ENCODE peak calls at places on chromosome 21, in four cellular contexts. E, I, A and R are unnamed samples.

GRCh38 chr21:43362928-43363314 is 64.0 kb downstream of the SIK1 start:
- DNase-seq in E (no peak), A (peak), I (no peak), R (no peak)

GRCh38 chr21:41121785-41122415 is 46.1 kb upstream of the BACE2 start:
- DNase-seq in E (peak), A (peak), I (peak), R (peak)

GRCh38 chr21:25999935-26000582 is 170.5 kb downstream of the APP start:
- DNase-seq in E (peak), I (no peak), A (no peak), R (no peak)

GRCh38 chr21:24023936-24024335 is 1583.3 kb downstream of the MRPL39 start:
- DNase-seq in A (no peak), I (no peak), E (no peak), R (no peak)

GRCh38 chr21:38503588-38503987 is 5.3 kb upstream of the ERG start:
- DNase-seq in I (no peak), A (no peak), E (no peak), R (no peak)

GRCh38 chr21:46189213-46189958 is 5.1 kb upstream of the SPATC1L start:
- DNase-seq in A (no peak), E (no peak), I (peak), R (no peak)

GRCh38 chr21:30227633-30228404 is 11.9 kb upstream of the CLDN8 start:
- DNase-seq in E (no peak), I (no peak), A (no peak), R (no peak)

GRCh38 chr21:46425566-46425965 is 33.1 kb upstream of the DIP2A start:
- DNase-seq in E (no peak), I (no peak), A (no peak), R (no peak)

GRCh38 chr21:38308010-38308784 is 51.4 kb downstream of the KCNJ15 start:
- DNase-seq in I (no peak), A (no peak), E (no peak), R (no peak)

GRCh38 chr21:37871121-37871862 is 45.0 kb downstream of the KCNJ6 start:
- DNase-seq in E (no peak), I (no peak), A (no peak), R (no peak)

GRCh38 chr21:16713331-16714114 is 799.3 kb upstream of the CXADR start:
- DNase-seq in E (no peak), A (no peak), I (no peak), R (no peak)

GRCh38 chr21:8994640-8995511 is 1526.5 kb upstream of the TPTE start:
- DNase-seq in A (no peak), I (no peak), E (peak), R (no peak)

GRCh38 chr21:27429612-27430361 is 462.9 kb upstream of the ADAMTS5 start:
- DNase-seq in A (no peak), I (no peak), E (no peak), R (no peak)

GRCh38 chr21:27532081-27532480 is 565.2 kb upstream of the ADAMTS5 start:
- DNase-seq in I (no peak), E (no peak), A (no peak), R (no peak)

GRCh38 chr21:17461014-17461413 is 51.8 kb upstream of the CXADR start:
- DNase-seq in A (no peak), I (no peak), E (no peak), R (peak)

GRCh38 chr21:37233551-37234146 is 33.5 kb downstream of the VPS26C start:
- DNase-seq in I (no peak), A (no peak), E (no peak), R (no peak)

GRCh38 chr21:21003701-21004100 is 5.5 kb downstream of the NCAM2 start:
- DNase-seq in A (no peak), E (peak), I (no peak), R (no peak)

GRCh38 chr21:16569679-16570078 is 839.9 kb downstream of the USP25 start:
- DNase-seq in E (no peak), A (no peak), I (no peak), R (no peak)

GRCh38 chr21:46223217-46223616 is 5.4 kb downstream of the LSS start:
- DNase-seq in I (no peak), A (no peak), E (no peak), R (no peak)

GRCh38 chr21:21146587-21147373 is 148.6 kb downstream of the NCAM2 start:
- DNase-seq in A (no peak), I (no peak), E (no peak), R (no peak)

GRCh38 chr21:38816400-38816973 is 10.8 kb downstream of the ETS2 start:
- DNase-seq in E (no peak), A (no peak), I (no peak), R (no peak)

GRCh38 chr21:21971384-21971783 is 973.2 kb downstream of the NCAM2 start:
- DNase-seq in A (no peak), I (no peak), E (no peak), R (no peak)

GRCh38 chr21:17679002-17679600 is 66.4 kb upstream of the BTG3 start:
- DNase-seq in E (peak), A (no peak), I (no peak), R (no peak)

GRCh38 chr21:38631171-38631570 is 132.9 kb upstream of the ERG start:
- DNase-seq in E (no peak), A (no peak), I (no peak), R (no peak)

GRCh38 chr21:43691086-43691795 is 27.7 kb upstream of the PDXK start:
- DNase-seq in A (no peak), E (no peak), I (no peak), R (no peak)

GRCh38 chr21:46112731-46113215 is 14.9 kb downstream of the COL6A2 start:
- DNase-seq in E (no peak), A (no peak), I (peak), R (peak)

GRCh38 chr21:39348040-39348354 is 891 bp downstream of the HMGN1 start:
- DNase-seq in E (no peak), I (no peak), A (no peak), R (no peak)

GRCh38 chr21:18251065-18251464 is 6.4 kb downstream of the CHODL start:
- DNase-seq in E (no peak), I (no peak), A (no peak), R (no peak)

GRCh38 chr21:46356494-46357334 is 32.8 kb downstream of the PCNT start:
- DNase-seq in E (no peak), A (no peak), I (no peak), R (no peak)

GRCh38 chr21:38662224-38662568 is 143.5 kb upstream of the ETS2 start:
- DNase-seq in I (no peak), A (no peak), E (peak), R (no peak)

DNA sequence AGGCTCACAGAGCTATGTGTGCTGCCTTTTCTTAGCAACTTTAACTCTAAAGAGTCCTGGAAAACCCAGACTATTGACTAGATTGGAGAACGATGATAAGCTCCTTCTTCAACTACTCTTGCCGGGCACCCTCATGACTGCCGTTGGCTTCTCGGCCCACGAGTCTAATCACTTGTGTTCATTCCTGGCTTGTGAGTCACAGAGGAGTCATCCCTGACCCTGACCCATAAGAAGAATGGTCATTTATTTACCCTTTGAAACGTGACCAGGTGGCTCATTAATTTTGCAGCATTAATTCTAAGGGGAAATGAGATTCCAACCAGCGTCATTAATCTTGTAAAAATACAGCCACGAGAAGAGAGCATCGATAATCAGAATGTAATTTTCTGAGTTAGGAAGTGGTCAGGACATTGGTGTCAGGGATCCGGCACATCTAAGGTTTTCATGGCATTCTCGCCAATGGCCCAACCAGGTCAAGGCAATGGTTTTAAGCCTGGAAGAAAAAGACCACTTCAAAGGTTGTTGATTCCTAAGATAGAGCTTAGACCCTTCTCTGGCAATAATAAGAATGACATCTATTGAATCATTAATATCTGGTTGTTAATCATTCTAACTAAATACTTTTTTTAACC is 183.6 kb upstream of the RUNX1 start:
- DNase-seq in I (no peak), A (no peak), E (no peak), R (no peak)
- H3K27ac ChIP-seq in I (no peak), A (no peak), E (no peak), R (no peak)

GRCh38 chr21:45084121-45084520 is 9.7 kb downstream of the ADARB1 start:
- DNase-seq in A (no peak), E (no peak), I (no peak), R (no peak)
- H3K27ac ChIP-seq in A (no peak), E (no peak), I (no peak), R (no peak)

DNA sequence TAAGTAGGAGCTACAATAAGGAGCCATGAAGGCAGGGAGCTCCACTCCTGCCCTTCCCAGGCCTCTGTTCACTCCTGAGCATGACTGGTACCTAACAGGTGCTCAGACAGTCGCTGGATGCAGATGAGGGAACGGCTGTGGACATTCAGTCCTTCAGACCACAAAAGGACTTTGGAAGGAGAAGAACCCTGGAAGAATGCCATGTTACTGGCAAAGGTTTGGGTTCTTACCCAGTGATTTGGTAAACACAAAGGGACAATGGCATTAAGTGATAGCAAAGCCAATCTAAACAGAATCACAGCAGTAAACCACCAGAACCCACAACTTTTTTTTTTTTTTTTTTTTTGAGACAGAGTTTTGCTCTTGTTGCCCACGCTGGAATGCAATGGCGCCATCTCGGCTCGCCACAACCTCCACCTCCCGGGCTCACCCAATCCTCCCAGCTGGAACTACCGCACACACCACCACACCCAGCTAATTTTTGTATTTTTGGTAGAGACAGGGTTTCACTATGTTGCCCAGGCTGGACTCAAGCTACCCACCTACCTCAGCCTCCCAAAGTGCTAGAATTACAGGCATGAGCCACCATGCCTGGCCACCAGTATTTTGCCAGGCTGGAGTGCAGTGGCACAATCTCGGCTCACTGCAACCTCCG is 7.5 kb upstream of the CBR3 start:
- DNase-seq in E (no peak), I (no peak), A (no peak), R (no peak)
- H3K27ac ChIP-seq in E (no peak), I (no peak), A (no peak), R (no peak)

GRCh38 chr21:14616303-14617039 is 70.4 kb upstream of the SAMSN1 start:
- DNase-seq in E (peak), A (no peak), I (no peak), R (no peak)

GRCh38 chr21:14614287-14614686 is 68.2 kb upstream of the SAMSN1 start:
- DNase-seq in A (no peak), I (no peak), E (no peak), R (no peak)

GRCh38 chr21:14620152-14620551 is 74.0 kb upstream of the SAMSN1 start:
- DNase-seq in I (no peak), E (no peak), A (no peak), R (no peak)

GRCh38 chr21:14617836-14618235 is 71.7 kb upstream of the SAMSN1 start:
- DNase-seq in I (no peak), E (no peak), A (no peak), R (no peak)

GRCh38 chr21:14617040-14617393 is 70.9 kb upstream of the SAMSN1 start:
- DNase-seq in I (no peak), E (peak), A (no peak), R (no peak)
- H3K27ac ChIP-seq in I (no peak), E (peak), A (no peak), R (no peak)

GRCh38 chr21:34613679-34614442 is 1.1 kb downstream of the RCAN1 start:
- DNase-seq in E (no peak), A (no peak), I (no peak), R (no peak)
- H3K27ac ChIP-seq in E (no peak), A (peak), I (no peak), R (no peak)

DNA sequence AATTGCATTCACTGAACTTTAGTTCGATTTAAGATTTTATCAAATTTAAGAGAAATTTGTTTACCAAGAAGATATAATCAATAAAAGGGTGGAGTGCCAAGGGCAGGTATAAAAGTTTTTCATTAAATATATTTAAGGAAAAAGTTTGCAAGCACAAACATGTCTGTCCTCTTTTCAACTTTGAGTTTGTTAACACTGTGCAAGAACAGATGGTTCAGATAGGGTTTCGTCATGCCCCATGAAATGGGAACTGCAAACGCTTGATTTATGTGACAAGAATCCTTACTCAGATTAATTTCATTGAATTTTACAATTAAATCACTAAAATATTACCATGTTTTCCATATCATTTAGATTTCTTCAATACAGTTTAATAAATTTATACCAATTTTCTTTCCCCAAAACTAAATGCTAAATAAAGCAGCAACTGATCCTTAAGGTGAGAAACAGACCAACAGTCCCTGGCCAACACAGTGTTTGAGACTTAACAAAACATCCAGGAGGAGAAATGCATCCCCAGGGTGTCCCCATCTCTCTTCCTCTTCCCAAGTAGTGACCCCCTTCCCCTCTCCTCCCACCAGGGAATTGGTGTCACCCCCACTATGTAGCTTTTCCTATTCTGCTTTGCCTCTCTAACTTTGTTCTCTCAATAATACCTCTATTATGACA is 293.0 kb downstream of the LTN1 start:
- DNase-seq in E (no peak), I (no peak), A (no peak), R (no peak)
- H3K27ac ChIP-seq in E (no peak), I (no peak), A (no peak), R (no peak)

GRCh38 chr21:42137191-42137913 is 66.2 kb downstream of the UMODL1 start:
- DNase-seq in A (no peak), I (peak), E (no peak), R (no peak)
- H3K27ac ChIP-seq in A (no peak), I (no peak), E (no peak), R (no peak)

DNA sequence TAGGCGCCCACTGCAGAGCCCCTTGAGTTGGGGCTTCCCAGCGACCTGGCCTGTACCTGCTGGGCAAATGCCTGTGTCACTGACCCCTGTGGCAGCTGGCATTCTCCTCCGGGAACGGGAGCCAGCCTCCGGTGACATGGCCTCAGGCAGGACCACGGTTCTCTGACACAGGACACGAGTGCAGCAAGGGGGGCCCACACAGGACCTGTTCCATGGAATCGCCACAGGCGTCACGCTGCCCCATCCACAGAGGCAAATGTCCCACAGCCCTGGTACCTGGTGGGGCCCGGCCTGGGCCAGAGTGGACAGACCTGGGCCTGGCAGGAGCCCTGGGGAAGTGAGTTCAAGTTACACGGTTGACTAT is 2.6 kb downstream of the ITGB2 start:
- DNase-seq in A (no peak), E (no peak), I (no peak), R (peak)
- H3K27ac ChIP-seq in A (no peak), E (no peak), I (no peak), R (no peak)

GRCh38 chr21:32350211-32350980 is 42.4 kb downstream of the URB1 start:
- DNase-seq in E (no peak), A (no peak), I (no peak), R (no peak)
- H3K27ac ChIP-seq in E (no peak), A (no peak), I (no peak), R (no peak)